ENCODE peak calls at places on chromosomes 1 and 21, in nine cellular contexts. One of them, this sample, is unnamed.

GRCh38 chr1:100352267-100353072 is at the start of gene CDC14A:
- DNase-seq in anterior cingulate cortex: peak; percentile 88
- DNase-seq in left ventricle myocardium inferior: peak; percentile 91
- DNase-seq in mesendoderm: peak; percentile 99
- DNase-seq in EH: peak; percentile 97
- DNase-seq in fibroblast of the aortic adventitia: peak; percentile 93
- DNase-seq in fibroblast of pulmonary artery: peak; percentile 96
- DNase-seq in activated CD4-positive, alpha-beta T cell treated with anti-CD3 and anti-CD28 coated beads for 4 hours: peak; percentile 83
- DNase-seq in HTR-8/SVneo: peak; percentile 86
- DNase-seq in this sample: peak; percentile 85

GRCh38 chr1:19100008-19100407 is 110.1 kb downstream of the UBR4 start:
- DNase-seq in fibroblast of the aortic adventitia: no peak
- DNase-seq in anterior cingulate cortex: no peak
- DNase-seq in fibroblast of pulmonary artery: no peak
- DNase-seq in EH: no peak
- DNase-seq in HTR-8/SVneo: no peak
- DNase-seq in activated CD4-positive, alpha-beta T cell treated with anti-CD3 and anti-CD28 coated beads for 4 hours: no peak
- DNase-seq in mesendoderm: no peak
- DNase-seq in left ventricle myocardium inferior: no peak
- DNase-seq in this sample: no peak

GRCh38 chr1:200181861-200182260 is 154.4 kb downstream of the NR5A2 start:
- DNase-seq in fibroblast of pulmonary artery: no peak
- DNase-seq in mesendoderm: no peak
- DNase-seq in fibroblast of the aortic adventitia: no peak
- DNase-seq in anterior cingulate cortex: no peak
- DNase-seq in HTR-8/SVneo: no peak
- DNase-seq in EH: peak; percentile 16
- DNase-seq in activated CD4-positive, alpha-beta T cell treated with anti-CD3 and anti-CD28 coated beads for 4 hours: no peak
- DNase-seq in left ventricle myocardium inferior: no peak
- DNase-seq in this sample: no peak

GRCh38 chr21:42465008-42465878 is 30.8 kb downstream of the RSPH1 start:
- DNase-seq in activated CD4-positive, alpha-beta T cell treated with anti-CD3 and anti-CD28 coated beads for 4 hours: no peak
- DNase-seq in fibroblast of pulmonary artery: peak; percentile 28
- DNase-seq in left ventricle myocardium inferior: no peak
- DNase-seq in anterior cingulate cortex: no peak
- DNase-seq in fibroblast of the aortic adventitia: no peak
- DNase-seq in mesendoderm: peak; percentile 22
- DNase-seq in HTR-8/SVneo: no peak
- DNase-seq in EH: no peak
- DNase-seq in this sample: no peak

GRCh38 chr1:119209943-119210342 is 69.5 kb upstream of the WARS2 start:
- DNase-seq in mesendoderm: no peak
- DNase-seq in fibroblast of pulmonary artery: no peak
- DNase-seq in EH: peak; percentile 34
- DNase-seq in anterior cingulate cortex: no peak
- DNase-seq in left ventricle myocardium inferior: no peak
- DNase-seq in fibroblast of the aortic adventitia: peak; percentile 20
- DNase-seq in HTR-8/SVneo: no peak
- DNase-seq in activated CD4-positive, alpha-beta T cell treated with anti-CD3 and anti-CD28 coated beads for 4 hours: no peak
- DNase-seq in this sample: no peak

GRCh38 chr21:34129039-34129891 is 55.9 kb downstream of the MRPS6 start:
- DNase-seq in mesendoderm: peak; percentile 87
- DNase-seq in anterior cingulate cortex: peak; percentile 36
- DNase-seq in left ventricle myocardium inferior: peak; percentile 58
- DNase-seq in fibroblast of the aortic adventitia: peak; percentile 88
- DNase-seq in EH: peak; percentile 92
- DNase-seq in HTR-8/SVneo: peak; percentile 51
- DNase-seq in activated CD4-positive, alpha-beta T cell treated with anti-CD3 and anti-CD28 coated beads for 4 hours: peak; percentile 54
- DNase-seq in fibroblast of pulmonary artery: peak; percentile 87
- DNase-seq in this sample: peak; percentile 70

GRCh38 chr1:225712391-225712790 is 59.5 kb upstream of the ENAH start:
- DNase-seq in fibroblast of the aortic adventitia: peak; percentile 42
- DNase-seq in anterior cingulate cortex: no peak
- DNase-seq in mesendoderm: no peak
- DNase-seq in fibroblast of pulmonary artery: peak; percentile 23
- DNase-seq in HTR-8/SVneo: no peak
- DNase-seq in left ventricle myocardium inferior: no peak
- DNase-seq in activated CD4-positive, alpha-beta T cell treated with anti-CD3 and anti-CD28 coated beads for 4 hours: no peak
- DNase-seq in EH: peak; percentile 62
- DNase-seq in this sample: no peak

GRCh38 chr1:14138627-14139026 is 438.6 kb downstream of the PRDM2 start:
- DNase-seq in left ventricle myocardium inferior: no peak
- DNase-seq in fibroblast of the aortic adventitia: no peak
- DNase-seq in fibroblast of pulmonary artery: no peak
- DNase-seq in mesendoderm: no peak
- DNase-seq in EH: no peak
- DNase-seq in anterior cingulate cortex: no peak
- DNase-seq in activated CD4-positive, alpha-beta T cell treated with anti-CD3 and anti-CD28 coated beads for 4 hours: no peak
- DNase-seq in HTR-8/SVneo: no peak
- DNase-seq in this sample: no peak

GRCh38 chr1:155022927-155023236 is 10.7 kb downstream of the DCST2 start:
- DNase-seq in left ventricle myocardium inferior: no peak
- DNase-seq in activated CD4-positive, alpha-beta T cell treated with anti-CD3 and anti-CD28 coated beads for 4 hours: no peak
- DNase-seq in mesendoderm: no peak
- DNase-seq in EH: no peak
- DNase-seq in anterior cingulate cortex: no peak
- DNase-seq in HTR-8/SVneo: no peak
- DNase-seq in fibroblast of pulmonary artery: no peak
- DNase-seq in fibroblast of the aortic adventitia: no peak
- DNase-seq in this sample: no peak

GRCh38 chr21:45153358-45154318 is 79.3 kb downstream of the ADARB1 start:
- DNase-seq in anterior cingulate cortex: no peak
- DNase-seq in HTR-8/SVneo: no peak
- DNase-seq in fibroblast of the aortic adventitia: peak; percentile 41
- DNase-seq in mesendoderm: no peak
- DNase-seq in activated CD4-positive, alpha-beta T cell treated with anti-CD3 and anti-CD28 coated beads for 4 hours: no peak
- DNase-seq in left ventricle myocardium inferior: no peak
- DNase-seq in EH: peak; percentile 89
- DNase-seq in fibroblast of pulmonary artery: no peak
- DNase-seq in this sample: no peak

GRCh38 chr1:94949681-94950661 is 23.1 kb upstream of the CNN3 start:
- DNase-seq in left ventricle myocardium inferior: no peak
- DNase-seq in activated CD4-positive, alpha-beta T cell treated with anti-CD3 and anti-CD28 coated beads for 4 hours: no peak
- DNase-seq in fibroblast of the aortic adventitia: peak; percentile 59
- DNase-seq in mesendoderm: no peak
- DNase-seq in HTR-8/SVneo: peak; percentile 38
- DNase-seq in EH: peak; percentile 93
- DNase-seq in fibroblast of pulmonary artery: peak; percentile 62
- DNase-seq in anterior cingulate cortex: no peak
- DNase-seq in this sample: no peak

GRCh38 chr1:95117207-95118018 is at the start of gene TLCD4:
- DNase-seq in anterior cingulate cortex: peak; percentile 34
- DNase-seq in fibroblast of the aortic adventitia: peak; percentile 7
- DNase-seq in fibroblast of pulmonary artery: peak; percentile 14
- DNase-seq in activated CD4-positive, alpha-beta T cell treated with anti-CD3 and anti-CD28 coated beads for 4 hours: peak; percentile 26
- DNase-seq in mesendoderm: peak; percentile 77
- DNase-seq in EH: peak; percentile 46
- DNase-seq in HTR-8/SVneo: peak; percentile 41
- DNase-seq in left ventricle myocardium inferior: peak; percentile 73
- DNase-seq in this sample: peak; percentile 26

GRCh38 chr1:119080586-119080985 is 59.9 kb downstream of the WARS2 start:
- DNase-seq in anterior cingulate cortex: no peak
- DNase-seq in mesendoderm: peak; percentile 94
- DNase-seq in activated CD4-positive, alpha-beta T cell treated with anti-CD3 and anti-CD28 coated beads for 4 hours: no peak
- DNase-seq in fibroblast of pulmonary artery: peak; percentile 93
- DNase-seq in fibroblast of the aortic adventitia: peak; percentile 97
- DNase-seq in HTR-8/SVneo: peak; percentile 3
- DNase-seq in left ventricle myocardium inferior: no peak
- DNase-seq in EH: peak; percentile 93
- DNase-seq in this sample: no peak

GRCh38 chr1:178023181-178023618 is 53.3 kb upstream of the SEC16B start:
- DNase-seq in fibroblast of the aortic adventitia: no peak
- DNase-seq in mesendoderm: no peak
- DNase-seq in anterior cingulate cortex: no peak
- DNase-seq in EH: no peak
- DNase-seq in HTR-8/SVneo: no peak
- DNase-seq in left ventricle myocardium inferior: no peak
- DNase-seq in activated CD4-positive, alpha-beta T cell treated with anti-CD3 and anti-CD28 coated beads for 4 hours: no peak
- DNase-seq in fibroblast of pulmonary artery: no peak
- DNase-seq in this sample: no peak

This sample was measured in occipital lobe.